ENCODE peak calls at places on chromosomes 4 and X, in eight cellular contexts. M is fibroblast of the aortic adventitia, O is psoas muscle, U is breast epithelium, A is BE2C, N is GM12865, Y is HFF-Myc, J is uterus. C is an unnamed sample.

GRCh38 chrX:9730752-9731151 is 34.9 kb downstream of the GPR143 start:
- DNase-seq in M (no peak), O (no peak), U (no peak), A (no peak), N (peak; percentile 9), Y (no peak), J (no peak), C (no peak)

GRCh38 chrX:116749943-116750342 is 287.2 kb upstream of the CT83 start:
- DNase-seq in M (no peak), O (no peak), U (no peak), A (no peak), N (no peak), Y (no peak), J (no peak), C (no peak)

GRCh38 chr4:83114576-83114975 is at the start of gene PLAC8:
- DNase-seq in M (no peak), O (no peak), U (no peak), A (no peak), N (peak; percentile 87), Y (no peak), J (no peak), C (no peak)

GRCh38 chr4:129422277-129422676 is 326.3 kb downstream of the C4orf33 start:
- DNase-seq in M (no peak), O (no peak), U (no peak), A (no peak), N (no peak), Y (no peak), J (no peak), C (no peak)

GRCh38 chr4:102574317-102574716 is 73.2 kb downstream of the NFKB1 start:
- DNase-seq in M (peak; percentile 25), O (no peak), U (no peak), A (no peak), N (no peak), Y (no peak), J (no peak), C (no peak)

GRCh38 chr4:48237996-48238645 is 31.5 kb downstream of the TEC start:
- DNase-seq in M (peak; percentile 21), O (no peak), U (no peak), A (no peak), N (no peak), Y (no peak), J (no peak), C (no peak)

GRCh38 chrX:109218761-109219160 is 263.1 kb downstream of the GUCY2F start:
- DNase-seq in M (no peak), O (no peak), U (no peak), A (no peak), N (no peak), Y (no peak), J (no peak), C (no peak)

GRCh38 chr4:147590249-147590920 is 26.8 kb upstream of the TMEM184C start:
- DNase-seq in M (peak; percentile 85), O (peak; percentile 23), U (peak; percentile 27), A (peak; percentile 70), N (peak; percentile 73), Y (peak; percentile 51), J (peak; percentile 71), C (peak; percentile 87)

GRCh38 chrX:85024044-85024443 is 20.4 kb downstream of the APOOL start:
- DNase-seq in M (peak; percentile 44), O (no peak), U (no peak), A (no peak), N (no peak), Y (no peak), J (no peak), C (no peak)

DNA sequence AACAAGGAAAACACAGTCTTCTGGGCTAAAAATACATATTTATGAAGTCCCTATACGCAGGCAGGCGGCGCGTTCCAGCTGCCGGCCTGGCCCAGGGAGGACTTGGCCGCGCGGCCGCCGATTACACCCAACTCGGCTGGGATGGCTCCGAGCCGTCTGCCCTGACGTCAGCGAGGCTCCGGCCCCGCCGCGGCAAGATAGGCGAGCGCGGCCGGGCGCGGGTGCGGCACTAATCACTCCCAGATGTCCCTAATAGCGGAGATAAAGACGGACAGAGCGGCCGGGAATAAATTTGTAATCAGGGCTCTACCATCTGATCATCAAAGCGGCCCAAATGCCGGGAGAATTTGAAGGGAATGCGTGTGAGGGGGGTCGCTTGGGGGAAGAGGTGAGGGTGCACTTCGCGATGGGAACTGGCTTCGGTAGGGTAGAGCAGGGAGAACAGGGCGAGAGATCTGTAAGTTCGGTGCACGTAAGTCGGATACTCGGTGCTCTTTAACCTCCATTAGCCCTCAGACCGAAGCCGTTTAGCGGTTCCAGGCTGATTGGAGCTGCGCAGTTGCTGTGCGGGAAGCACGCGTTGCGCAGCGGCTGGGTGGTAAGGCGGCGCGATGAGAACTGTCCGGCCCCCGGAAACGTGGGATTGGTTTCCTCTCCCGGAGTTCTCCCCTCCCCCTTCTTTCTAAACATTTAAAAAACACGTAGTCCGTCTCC is 7.7 kb downstream of the HAND2 start:
- DNase-seq in M (peak; percentile 96), O (peak; percentile 81), U (peak; percentile 47), A (peak; percentile 95), N (no peak), Y (peak; percentile 45), J (peak; percentile 92), C (peak; percentile 59)
- TF ChIP-seq CTCF in M (peak; percentile 40), O (no peak), U (no peak), A (no peak), N (no peak), Y (peak; percentile 15), J (peak; percentile 39), C (no peak)

GRCh38 chr4:40721730-40722171 is 28.0 kb upstream of the NSUN7 start:
- DNase-seq in M (no peak), O (no peak), U (no peak), A (no peak), N (peak; percentile 44), Y (no peak), J (no peak), C (no peak)

GRCh38 chr4:40718571-40718970 is 31.2 kb upstream of the NSUN7 start:
- DNase-seq in M (no peak), O (no peak), U (no peak), A (no peak), N (peak; percentile 32), Y (no peak), J (no peak), C (no peak)

GRCh38 chr4:40720931-40721330 is 28.8 kb upstream of the NSUN7 start:
- DNase-seq in M (no peak), O (no peak), U (no peak), A (no peak), N (no peak), Y (no peak), J (no peak), C (no peak)

GRCh38 chr4:40720351-40720750 is 29.4 kb upstream of the NSUN7 start:
- DNase-seq in M (no peak), O (no peak), U (no peak), A (no peak), N (no peak), Y (no peak), J (no peak), C (no peak)

GRCh38 chr4:40719008-40719623 is 30.6 kb upstream of the NSUN7 start:
- DNase-seq in M (peak; percentile 72), O (no peak), U (no peak), A (no peak), N (peak; percentile 88), Y (no peak), J (no peak), C (no peak)
- TF ChIP-seq CTCF in M (peak; percentile 69), O (no peak), U (peak; percentile 70), A (peak; percentile 60), N (peak; percentile 74), Y (peak; percentile 38), J (no peak), C (no peak)

GRCh38 chr4:138499627-138500026 is 257.5 kb upstream of the SLC7A11 start:
- DNase-seq in M (no peak), O (no peak), U (no peak), A (no peak), N (peak; percentile 22), Y (no peak), J (no peak), C (no peak)
- TF ChIP-seq CTCF in M (no peak), O (no peak), U (no peak), A (no peak), N (no peak), Y (no peak), J (no peak), C (no peak)

GRCh38 chr4:124534133-124534532 is 178.4 kb downstream of the ANKRD50 start:
- DNase-seq in M (no peak), O (no peak), U (no peak), A (no peak), N (no peak), Y (no peak), J (no peak), C (no peak)
- TF ChIP-seq CTCF in M (no peak), O (no peak), U (no peak), A (no peak), N (no peak), Y (no peak), J (no peak), C (no peak)

DNA sequence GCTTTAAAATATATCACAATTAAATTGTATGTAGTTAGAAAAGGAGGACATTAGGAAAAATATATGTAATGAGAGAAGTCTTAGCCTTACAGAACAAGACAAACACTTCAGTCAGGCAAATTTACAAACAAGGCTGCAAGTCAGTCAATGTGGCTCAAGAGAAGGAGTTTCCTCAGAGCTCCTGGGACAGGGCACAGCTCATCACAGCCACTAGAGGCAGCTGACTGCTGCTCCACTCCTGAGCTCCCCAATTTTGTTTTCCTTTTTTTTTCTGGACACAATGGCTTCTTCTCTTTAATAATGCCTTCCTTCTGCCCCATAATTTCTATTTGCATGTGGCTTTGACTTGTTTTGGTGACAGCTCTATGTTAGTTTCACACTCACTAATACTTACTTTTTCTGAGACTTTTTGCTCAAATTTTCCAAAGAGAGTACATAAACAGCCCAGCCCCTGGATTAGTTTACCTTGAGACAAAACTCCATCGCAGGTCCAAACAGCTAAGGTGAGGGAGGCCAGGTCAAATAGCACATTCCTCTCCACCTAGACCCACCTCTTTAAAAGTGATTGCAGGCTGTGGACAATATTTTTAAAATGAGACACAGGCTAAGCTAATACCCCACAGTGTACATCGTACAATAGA is 850.4 kb upstream of the FRG1 start:
- DNase-seq in M (no peak), O (no peak), U (no peak), A (peak; percentile 24), N (no peak), Y (no peak), J (no peak), C (no peak)
- TF ChIP-seq CTCF in M (no peak), O (peak; percentile 5), U (no peak), A (peak; percentile 78), N (no peak), Y (peak; percentile 70), J (no peak), C (no peak)

GRCh38 chrX:100652266-100652665 is 8.3 kb downstream of the SRPX2 start:
- DNase-seq in M (no peak), O (no peak), U (no peak), A (no peak), N (no peak), Y (no peak), J (no peak), C (no peak)

GRCh38 chrX:100658936-100659335 is 14.9 kb downstream of the SRPX2 start:
- DNase-seq in M (no peak), O (no peak), U (no peak), A (no peak), N (no peak), Y (no peak), J (no peak), C (no peak)

GRCh38 chrX:100650841-100651240 is 6.8 kb downstream of the SRPX2 start:
- DNase-seq in M (no peak), O (no peak), U (no peak), A (no peak), N (no peak), Y (no peak), J (no peak), C (no peak)

GRCh38 chrX:100649550-100650356 is 5.8 kb downstream of the SRPX2 start:
- DNase-seq in M (peak; percentile 87), O (peak; percentile 77), U (peak; percentile 59), A (no peak), N (no peak), Y (peak; percentile 52), J (peak; percentile 86), C (peak; percentile 59)

GRCh38 chrX:100654256-100654655 is 10.3 kb downstream of the SRPX2 start:
- DNase-seq in M (no peak), O (no peak), U (no peak), A (no peak), N (no peak), Y (no peak), J (no peak), C (no peak)
- TF ChIP-seq CTCF in M (peak; percentile 9), O (no peak), U (no peak), A (peak; percentile 21), N (peak; percentile 5), Y (peak; percentile 9), J (no peak), C (no peak)